ENCODE peak calls at places on chromosomes 3 and 15, in four cellular contexts. U is GM23338, K is SK-N-SH, A is sigmoid colon. F is an unnamed sample.

GRCh38 chr3:61725851-61726333 is 164.5 kb downstream of the PTPRG start:
- DNase-seq in K (no peak), U (peak), A (no peak), F (no peak)

GRCh38 chr15:78049691-78050440 is 27.6 kb downstream of the TBC1D2B start:
- DNase-seq in A (no peak), K (no peak), U (no peak), F (no peak)

GRCh38 chr3:32961189-32961715 is 9.8 kb downstream of the CCR4 start:
- DNase-seq in K (no peak), A (no peak), U (no peak), F (peak)

GRCh38 chr3:46917257-46917656 is 39.7 kb downstream of the PTH1R start:
- DNase-seq in A (peak), U (no peak), K (no peak), F (no peak)

GRCh38 chr15:76336254-76337046 is at the start of gene ISL2:
- DNase-seq in A (peak), U (peak), K (peak), F (peak)

GRCh38 chr3:33236005-33236404 is 17.4 kb upstream of the SUSD5 start:
- DNase-seq in A (no peak), U (no peak), K (no peak), F (no peak)

GRCh38 chr3:100535610-100535943 is 43.2 kb downstream of the TMEM45A start:
- DNase-seq in U (no peak), K (no peak), A (no peak), F (no peak)

GRCh38 chr3:9224490-9224889 is 25.0 kb downstream of the SRGAP3 start:
- DNase-seq in K (no peak), A (peak), U (no peak), F (no peak)

GRCh38 chr3:52236424-52236886 is 2.5 kb downstream of the TWF2 start:
- DNase-seq in K (no peak), A (no peak), U (no peak), F (no peak)

GRCh38 chr3:52233968-52234367 is 5.0 kb downstream of the TWF2 start:
- DNase-seq in A (no peak), K (no peak), U (no peak), F (no peak)

GRCh38 chr3:52233108-52233591 is 5.8 kb downstream of the TWF2 start:
- DNase-seq in A (no peak), U (no peak), K (no peak), F (no peak)

GRCh38 chr3:52232279-52233107 is 6.5 kb downstream of the TWF2 start:
- DNase-seq in K (no peak), A (no peak), U (no peak), F (no peak)

DNA sequence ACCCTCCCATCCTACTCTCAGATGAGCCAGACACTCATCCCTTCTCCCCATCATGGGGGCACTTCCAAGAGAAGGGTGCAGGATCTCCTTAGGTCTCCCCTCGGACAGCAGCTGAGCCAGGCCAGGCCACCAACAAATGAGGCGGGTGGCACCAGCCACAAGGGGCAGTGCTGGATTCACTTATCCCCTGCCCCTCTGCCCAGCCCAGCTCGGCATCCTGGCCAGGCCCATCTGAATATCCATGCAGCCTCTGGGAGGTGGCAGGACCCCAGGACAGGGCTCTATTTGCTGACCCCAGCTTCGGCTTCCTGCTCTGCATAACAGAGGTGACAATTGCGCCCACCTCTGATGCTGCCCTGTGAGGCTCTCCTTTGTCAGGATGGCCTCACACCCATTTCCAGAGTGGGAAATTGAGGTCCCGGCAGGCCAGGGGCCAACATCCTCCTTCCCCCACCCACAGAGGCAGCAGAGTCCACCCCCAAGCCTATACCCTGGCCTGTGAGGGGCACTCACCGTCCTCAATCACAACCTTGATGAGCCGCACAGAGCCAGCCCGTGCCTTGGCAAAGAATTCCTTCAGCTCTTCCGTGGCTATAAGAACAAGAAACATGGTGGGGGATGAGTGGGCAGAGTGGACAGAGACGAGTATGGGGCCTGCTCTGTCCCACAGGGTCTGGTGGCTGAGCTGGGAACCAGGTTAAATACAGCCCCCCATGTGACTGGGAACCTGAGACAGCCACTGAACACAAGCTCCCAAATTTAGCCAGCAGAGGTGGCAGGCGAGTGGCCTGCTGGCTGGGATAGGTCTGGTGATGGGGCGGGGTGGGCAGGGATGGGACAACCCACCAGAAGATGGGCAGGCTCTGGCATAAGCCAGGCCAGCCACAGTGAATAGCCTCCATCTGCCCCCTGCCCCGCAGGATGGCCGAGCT is 4.2 kb downstream of the TWF2 start:
- DNase-seq in A (no peak), U (no peak), K (no peak), F (no peak)
- TF ChIP-seq CTCF in A (no peak), U (peak), K (no peak), F (no peak)

DNA sequence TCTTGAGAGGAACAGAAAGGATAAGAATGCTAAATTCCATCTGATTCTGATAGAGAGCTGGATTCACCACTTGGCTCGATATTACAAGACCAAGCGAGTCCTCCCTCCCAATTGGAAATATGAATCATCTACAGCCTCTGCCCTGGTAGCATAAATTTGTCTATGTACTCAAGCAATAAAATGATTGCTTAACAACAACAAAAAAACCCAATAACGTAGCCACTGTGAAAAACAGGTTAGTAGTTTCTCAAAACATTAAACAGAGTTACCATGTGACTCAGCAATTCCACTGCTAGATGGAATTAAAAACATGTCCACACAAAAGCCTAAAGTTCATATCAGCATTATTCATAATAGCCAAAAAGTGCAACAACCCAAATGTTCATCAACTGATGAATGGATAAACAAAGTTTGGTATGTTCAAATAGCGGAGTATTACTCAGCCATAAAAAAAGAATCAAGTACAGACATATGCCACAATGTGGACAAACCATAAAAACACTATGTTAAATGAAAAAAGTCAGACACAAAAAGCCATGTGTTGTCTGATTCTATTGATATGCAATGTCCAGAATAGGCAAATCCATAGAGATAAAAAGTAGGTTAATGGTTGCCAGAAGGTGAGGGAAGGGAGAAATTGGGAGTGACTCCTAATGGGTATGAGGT is 16.8 kb downstream of the BCL2L10 start:
- DNase-seq in U (no peak), K (no peak), A (no peak), F (no peak)
- TF ChIP-seq POLR2AphosphoS5 in U (no peak), K (no peak), A (peak), F (peak)

GRCh38 chr3:148975277-148975676 is 16.1 kb upstream of the GYG1 start:
- DNase-seq in A (no peak), K (no peak), U (no peak), F (no peak)
- TF ChIP-seq CTCF in A (no peak), K (no peak), U (no peak), F (no peak)

GRCh38 chr3:141656771-141657170 is 81.3 kb upstream of the RNF7 start:
- DNase-seq in A (no peak), U (no peak), K (no peak), F (peak)

GRCh38 chr3:141660598-141660947 is 77.5 kb upstream of the RNF7 start:
- DNase-seq in A (no peak), K (no peak), U (no peak), F (no peak)

GRCh38 chr3:141661229-141662196 is 76.6 kb upstream of the RNF7 start:
- DNase-seq in K (no peak), A (no peak), U (no peak), F (no peak)

GRCh38 chr3:141663993-141664392 is 74.1 kb upstream of the RNF7 start:
- DNase-seq in U (peak), A (no peak), K (no peak), F (no peak)

GRCh38 chr3:141659821-141660597 is 78.1 kb upstream of the RNF7 start:
- DNase-seq in K (peak), A (peak), U (peak), F (no peak)
- TF ChIP-seq POLR2AphosphoS5 in K (no peak), A (peak), U (no peak), F (no peak)

GRCh38 chr3:138184994-138185393 is 2.1 kb upstream of the ARMC8 start:
- DNase-seq in A (no peak), K (no peak), U (no peak), F (no peak)

GRCh38 chr3:138187296-138188012 is at the start of gene ARMC8:
- DNase-seq in A (peak), K (peak), U (peak), F (no peak)

GRCh38 chr3:138188013-138188352 is 882 bp downstream of the ARMC8 start:
- DNase-seq in U (no peak), A (peak), K (no peak), F (peak)

GRCh38 chr3:138186803-138187295 is 252 bp upstream of the ARMC8 start:
- DNase-seq in U (peak), K (peak), A (peak), F (peak)

DNA sequence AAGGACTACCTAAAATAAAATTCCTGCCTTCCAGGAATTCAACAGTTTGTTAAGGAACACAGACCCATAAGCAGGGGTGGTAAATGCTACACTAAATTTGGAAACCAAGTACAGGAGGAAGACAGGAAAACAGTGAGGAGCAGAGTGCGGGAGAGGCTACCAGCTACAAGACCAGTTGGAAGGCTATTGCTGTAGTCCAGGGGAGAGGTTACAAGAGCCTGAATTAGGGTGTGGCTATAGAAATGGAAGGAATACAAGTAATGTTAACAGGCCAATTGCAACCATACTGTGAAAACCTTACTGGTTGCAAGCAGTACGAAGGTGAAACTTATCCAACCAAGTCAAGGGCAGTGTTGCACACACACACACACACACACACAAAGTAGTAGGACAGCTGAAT is 885 bp upstream of the ARMC8 start:
- DNase-seq in A (no peak), U (peak), K (no peak), F (no peak)
- TF ChIP-seq CTCF in A (no peak), U (no peak), K (no peak), F (no peak)

GRCh38 chr3:42066516-42067181 is 24.5 kb upstream of the TRAK1 start:
- DNase-seq in U (peak), K (peak), A (no peak), F (no peak)

GRCh38 chr3:42068303-42069088 is 22.7 kb upstream of the TRAK1 start:
- DNase-seq in K (no peak), U (no peak), A (no peak), F (no peak)

GRCh38 chr3:42063886-42064285 is 27.3 kb upstream of the TRAK1 start:
- DNase-seq in A (no peak), U (no peak), K (peak), F (no peak)

GRCh38 chr3:42070089-42070885 is 20.9 kb upstream of the TRAK1 start:
- DNase-seq in U (no peak), A (no peak), K (no peak), F (no peak)

GRCh38 chr3:42067324-42067723 is 23.8 kb upstream of the TRAK1 start:
- DNase-seq in K (no peak), A (no peak), U (no peak), F (no peak)
- TF ChIP-seq POLR2AphosphoS5 in K (no peak), A (no peak), U (no peak), F (no peak)

GRCh38 chr3:156554842-156555687 is at the start of gene SSR3:
- DNase-seq in A (peak), U (peak), K (peak), F (peak)
- TF ChIP-seq CTCF in A (peak), U (no peak), K (no peak), F (peak)

DNA sequence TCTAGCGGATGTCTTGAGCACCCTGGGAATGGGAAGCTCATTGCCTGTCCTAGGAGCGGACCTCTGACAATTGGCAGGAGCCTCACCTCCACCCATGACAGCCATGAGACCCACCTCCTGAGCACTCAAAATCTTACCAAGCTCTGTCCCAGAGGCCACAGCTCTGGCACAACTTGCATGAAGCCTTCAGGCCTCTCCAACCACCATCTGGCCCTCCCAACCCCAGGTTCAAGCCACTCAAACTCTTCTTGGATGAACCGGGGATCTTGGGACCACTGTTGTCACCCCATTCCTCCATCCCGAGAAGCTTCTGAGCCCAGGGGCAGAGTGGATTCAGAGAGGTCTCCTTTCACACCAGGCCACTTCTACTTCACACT is 1.5 kb downstream of the VIPR1 start:
- DNase-seq in A (peak), K (no peak), U (no peak), F (no peak)
- TF ChIP-seq POLR2AphosphoS5 in A (no peak), K (no peak), U (no peak), F (no peak)